ENCODE peak calls at places on chromosomes 1 and 21, in six cellular contexts. J, Q, E, W, L and I are unnamed samples.

GRCh38 chr1:214143015-214143775 is 137.8 kb upstream of the SMYD2 start:
- DNase-seq in J (no peak), Q (no peak), E (no peak), W (no peak), L (no peak), I (no peak)

GRCh38 chr1:200260587-200261335 is 149.1 kb downstream of the ZNF281 start:
- DNase-seq in J (no peak), Q (no peak), E (no peak), W (no peak), L (peak), I (no peak)

GRCh38 chr1:52059326-52059725 is 3.2 kb downstream of the BTF3L4 start:
- DNase-seq in J (no peak), Q (no peak), E (no peak), W (no peak), L (peak), I (no peak)

GRCh38 chr1:167722870-167723251 is 1.1 kb downstream of the MPZL1 start:
- DNase-seq in J (no peak), Q (no peak), E (no peak), W (no peak), L (no peak), I (no peak)

GRCh38 chr1:201930803-201931202 is 15.5 kb downstream of the LMOD1 start:
- DNase-seq in J (no peak), Q (no peak), E (no peak), W (no peak), L (no peak), I (no peak)

GRCh38 chr1:167690053-167690452 is 31.7 kb upstream of the MPZL1 start:
- DNase-seq in J (no peak), Q (no peak), E (no peak), W (no peak), L (no peak), I (no peak)

GRCh38 chr1:6860401-6860800 is 75.1 kb downstream of the CAMTA1 start:
- DNase-seq in J (no peak), Q (no peak), E (no peak), W (no peak), L (peak), I (no peak)

GRCh38 chr1:183363967-183364366 is 54.2 kb downstream of the NMNAT2 start:
- DNase-seq in J (no peak), Q (no peak), E (no peak), W (no peak), L (peak), I (no peak)

GRCh38 chr1:14363707-14364413 is 234.6 kb upstream of the KAZN start:
- DNase-seq in J (no peak), Q (no peak), E (no peak), W (no peak), L (peak), I (no peak)

GRCh38 chr1:238606896-238607295 is 716.2 kb upstream of the ZP4 start:
- DNase-seq in J (no peak), Q (no peak), E (no peak), W (no peak), L (no peak), I (no peak)

GRCh38 chr1:45084562-45084961 is 72.5 kb downstream of the UROD start:
- DNase-seq in J (no peak), Q (no peak), E (no peak), W (no peak), L (no peak), I (no peak)

GRCh38 chr1:183164350-183164749 is 21.7 kb upstream of the LAMC2 start:
- DNase-seq in J (no peak), Q (no peak), E (no peak), W (no peak), L (peak), I (no peak)

GRCh38 chr1:59367269-59368006 is 70.5 kb downstream of the FGGY start:
- DNase-seq in J (no peak), Q (peak), E (peak), W (peak), L (peak), I (no peak)

GRCh38 chr1:119327436-119328155 is 41.0 kb upstream of the HAO2 start:
- DNase-seq in J (peak), Q (peak), E (no peak), W (no peak), L (peak), I (peak)

GRCh38 chr21:41366522-41367151 is 4.8 kb downstream of the MX2 start:
- DNase-seq in J (no peak), Q (no peak), E (no peak), W (no peak), L (peak), I (no peak)

GRCh38 chr1:37915484-37916093 is 31.3 kb downstream of the INPP5B start:
- DNase-seq in J (no peak), Q (no peak), E (no peak), W (no peak), L (no peak), I (no peak)

GRCh38 chr21:45302082-45303061 is 14.7 kb upstream of the POFUT2 start:
- DNase-seq in J (peak), Q (no peak), E (peak), W (no peak), L (peak), I (peak)

GRCh38 chr1:6489799-6490180 is 1.7 kb downstream of the PLEKHG5 start:
- DNase-seq in J (peak), Q (peak), E (peak), W (no peak), L (peak), I (peak)

GRCh38 chr1:53769184-53769583 is 30.2 kb upstream of the GLIS1 start:
- DNase-seq in J (no peak), Q (no peak), E (no peak), W (no peak), L (no peak), I (no peak)

GRCh38 chr1:44031051-44031899 is at the start of gene SLC6A9:
- DNase-seq in J (peak), Q (peak), E (peak), W (no peak), L (peak), I (peak)

DNA sequence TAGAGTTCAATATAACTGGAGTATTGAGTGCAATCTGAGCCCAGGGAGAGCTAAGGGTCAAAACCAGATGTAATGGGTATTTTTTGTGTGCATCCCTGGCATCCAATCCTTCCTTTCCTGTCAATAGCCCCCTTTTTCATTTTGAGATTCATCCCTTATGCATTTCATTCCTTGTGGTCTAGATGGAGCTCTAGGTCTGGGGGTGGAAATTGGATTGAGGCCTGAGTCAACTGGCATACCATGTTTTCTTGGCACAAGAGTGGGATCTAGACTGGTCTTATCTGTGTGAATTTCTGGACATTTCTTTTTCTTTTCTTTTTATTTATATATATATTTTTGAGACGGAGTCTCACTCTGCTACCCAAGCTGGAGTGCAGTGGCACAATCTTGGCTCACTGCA is 67.3 kb upstream of the RAB3GAP2 start:
- DNase-seq in J (no peak), Q (no peak), E (no peak), W (no peak), L (no peak), I (no peak)
- TF ChIP-seq CTCF in J (no peak), Q (no peak), E (no peak), W (no peak), L (no peak), I (no peak)

GRCh38 chr21:39037807-39038405 is 145.3 kb downstream of the PSMG1 start:
- DNase-seq in J (no peak), Q (peak), E (no peak), W (no peak), L (no peak), I (no peak)
- TF ChIP-seq CTCF in J (no peak), Q (peak), E (peak), W (no peak), L (no peak), I (peak)

GRCh38 chr1:247576514-247576913 is 11.6 kb upstream of the OR2G2 start:
- DNase-seq in J (no peak), Q (no peak), E (no peak), W (no peak), L (no peak), I (no peak)
- TF ChIP-seq CTCF in J (no peak), Q (peak), E (peak), W (no peak), L (peak), I (peak)

DNA sequence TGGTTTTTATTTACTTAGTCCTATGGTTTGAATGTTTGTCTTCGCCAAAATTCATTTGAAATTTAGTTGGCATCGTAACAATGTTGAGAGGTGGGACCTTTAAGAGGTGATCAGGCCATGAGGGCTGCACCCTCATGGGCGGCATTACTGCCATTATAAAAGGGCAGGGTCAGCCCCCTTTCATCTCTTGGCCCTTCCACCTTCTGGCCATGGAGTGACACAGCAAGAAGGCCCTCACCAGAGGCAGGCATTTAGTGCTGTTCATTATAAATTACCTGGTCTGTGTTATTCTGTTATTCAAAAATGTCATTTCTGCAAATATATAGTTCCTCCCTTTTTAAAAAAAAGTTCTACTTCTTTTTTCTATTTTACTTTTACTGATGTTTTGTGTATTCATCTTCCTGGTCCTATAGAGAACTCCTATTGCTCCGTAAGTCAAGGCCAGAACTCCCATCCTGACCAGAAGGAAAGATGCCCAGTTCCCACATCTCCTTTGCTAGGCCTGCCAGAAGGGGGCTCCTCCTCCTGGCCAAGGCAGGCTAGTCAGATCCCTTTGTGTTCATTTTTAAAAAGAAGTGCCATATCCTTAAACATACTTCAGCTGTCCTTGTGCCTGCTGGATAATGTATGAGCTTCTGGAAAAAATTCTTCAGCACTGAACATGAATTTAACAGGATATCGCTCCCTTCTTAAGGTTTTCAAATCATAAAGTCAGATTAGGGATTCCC is 10.0 kb upstream of the LBR start:
- DNase-seq in J (peak), Q (peak), E (no peak), W (no peak), L (no peak), I (no peak)
- TF ChIP-seq CTCF in J (no peak), Q (peak), E (peak), W (no peak), L (peak), I (peak)

GRCh38 chr1:228944241-228944741 is 209.0 kb downstream of the RHOU start:
- DNase-seq in J (no peak), Q (no peak), E (no peak), W (no peak), L (no peak), I (no peak)
- TF ChIP-seq CTCF in J (no peak), Q (no peak), E (no peak), W (no peak), L (no peak), I (no peak)

GRCh38 chr1:26584022-26584485 is 54.5 kb downstream of the RPS6KA1 start:
- DNase-seq in J (no peak), Q (peak), E (no peak), W (no peak), L (no peak), I (no peak)
- TF ChIP-seq CTCF in J (no peak), Q (peak), E (peak), W (no peak), L (no peak), I (no peak)

GRCh38 chr21:36420571-36421339 is 35.6 kb downstream of the CHAF1B start:
- DNase-seq in J (no peak), Q (no peak), E (no peak), W (no peak), L (no peak), I (no peak)

GRCh38 chr21:36424592-36424991 is 39.4 kb downstream of the CHAF1B start:
- DNase-seq in J (no peak), Q (no peak), E (no peak), W (no peak), L (no peak), I (no peak)

GRCh38 chr21:36419996-36420395 is 34.8 kb downstream of the CHAF1B start:
- DNase-seq in J (peak), Q (peak), E (peak), W (peak), L (peak), I (peak)

GRCh38 chr21:36423772-36424433 is 38.7 kb downstream of the CHAF1B start:
- DNase-seq in J (no peak), Q (no peak), E (no peak), W (no peak), L (no peak), I (no peak)

GRCh38 chr21:36422279-36423098 is 37.3 kb downstream of the CHAF1B start:
- DNase-seq in J (peak), Q (peak), E (peak), W (no peak), L (peak), I (peak)
- TF ChIP-seq CTCF in J (peak), Q (peak), E (peak), W (peak), L (peak), I (peak)

DNA sequence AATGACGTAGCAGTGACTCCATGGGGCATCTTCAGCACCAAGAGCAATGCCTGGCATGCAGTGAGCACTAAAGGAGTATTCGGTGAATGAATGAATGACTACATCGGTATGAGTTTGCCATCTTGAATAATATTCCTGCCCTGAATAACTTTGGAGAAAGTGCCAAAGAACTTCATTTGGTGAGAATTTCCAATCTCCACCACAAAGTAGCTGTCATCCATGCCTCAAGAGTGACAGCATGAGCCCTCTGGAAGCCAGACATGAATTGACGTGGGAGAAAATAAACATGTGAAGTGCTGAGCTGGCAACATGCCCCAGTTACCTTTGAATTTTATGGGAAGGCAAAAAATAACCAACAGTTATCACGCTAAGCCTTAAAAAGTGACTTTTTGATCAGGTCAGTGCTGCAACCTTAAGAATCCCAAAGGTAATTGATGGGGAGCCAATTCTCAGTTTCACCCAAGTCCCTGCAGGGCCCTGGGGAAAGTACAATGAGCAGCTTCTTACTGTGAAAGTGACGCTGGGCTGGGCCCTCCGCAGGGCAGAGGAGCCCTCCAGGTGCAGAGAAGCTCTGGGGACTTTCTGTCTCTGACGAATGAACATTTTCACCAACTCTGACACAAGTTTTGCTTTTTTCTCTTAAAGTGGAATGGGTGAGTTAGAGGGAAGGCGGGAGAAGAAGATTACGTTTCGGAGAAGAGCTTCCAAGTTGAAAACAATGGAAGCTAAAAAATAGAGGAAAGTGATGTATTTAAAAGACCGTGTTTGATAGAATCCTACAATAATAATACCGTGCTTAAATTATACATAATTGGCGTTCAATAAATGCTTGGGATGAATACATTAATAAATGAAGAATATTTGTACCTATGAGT is 21.9 kb upstream of the ATF3 start:
- DNase-seq in J (no peak), Q (no peak), E (no peak), W (no peak), L (no peak), I (no peak)
- TF ChIP-seq CTCF in J (no peak), Q (no peak), E (no peak), W (no peak), L (no peak), I (no peak)